ENCODE peak calls at places on chromosomes 16 and 17, in ten cellular contexts. U is NCI-H2081; I is psoas muscle; R is HTR-8/SVneo; M is A172; W is non-pigmented ciliary epithelial cell; H is WTC11; O is CD4-positive, alpha-beta T cell; N is GM23248; C is H7. F is an unnamed sample.

GRCh38 chr17:73215414-73215813 is 22.6 kb downstream of the COG1 start:
- DNase-seq in U (no peak), R (no peak), O (no peak), W (no peak), I (no peak), C (peak; percentile 41), M (no peak), H (peak; percentile 23), N (no peak), F (no peak)

GRCh38 chr17:21295036-21295952 is 10.8 kb downstream of the MAP2K3 start:
- DNase-seq in I (no peak), H (no peak), C (peak; percentile 57), R (no peak), U (peak; percentile 5), M (no peak), N (peak; percentile 50), W (no peak), O (no peak), F (peak; percentile 45)

GRCh38 chr17:9531080-9531479 is 44.5 kb downstream of the STX8 start:
- DNase-seq in M (no peak), H (no peak), C (no peak), N (no peak), O (no peak), I (no peak), U (no peak), W (no peak), R (no peak), F (no peak)

GRCh38 chr17:73605444-73605843 is 38.8 kb downstream of the SDK2 start:
- DNase-seq in I (no peak), U (no peak), C (no peak), H (no peak), M (no peak), W (no peak), R (no peak), N (no peak), O (no peak), F (no peak)

GRCh38 chr16:87951550-87952538 is 610 bp downstream of the BANP start:
- DNase-seq in N (peak; percentile 52), H (no peak), I (peak; percentile 72), W (no peak), M (no peak), R (no peak), C (no peak), U (no peak), O (peak; percentile 21), F (peak; percentile 29)

GRCh38 chr17:13592427-13592826 is 9.3 kb downstream of the HS3ST3A1 start:
- DNase-seq in I (no peak), U (no peak), H (no peak), W (no peak), C (no peak), O (no peak), R (no peak), N (no peak), M (no peak), F (no peak)

GRCh38 chr17:44005865-44006580 is 1.6 kb downstream of the NAGS start:
- DNase-seq in H (peak; percentile 77), M (no peak), R (no peak), C (peak; percentile 93), N (peak; percentile 66), O (no peak), I (peak; percentile 61), W (no peak), U (peak; percentile 37), F (peak; percentile 75)

GRCh38 chr17:49723423-49723822 is 15.7 kb upstream of the SLC35B1 start:
- DNase-seq in R (no peak), O (no peak), C (no peak), W (no peak), H (no peak), I (peak; percentile 87), M (no peak), U (no peak), N (no peak), F (no peak)

F was measured in mesendoderm.